ENCODE peak calls at places on chromosomes 7 and 10, in six cellular contexts. V is left ventricle myocardium inferior, Y is HCT116, E is H9, X is suprapubic skin, J is A549. H is an unnamed sample.

GRCh38 chr7:46930336-46930735 is 651.6 kb downstream of the TNS3 start:
- DNase-seq in V (no peak), Y (no peak), E (no peak), X (no peak), J (peak; percentile 54), H (peak; percentile 68)

GRCh38 chr7:112067609-112068540 is 138.3 kb downstream of the DOCK4 start:
- DNase-seq in V (no peak), Y (no peak), E (no peak), X (no peak), J (no peak), H (no peak)

GRCh38 chr10:8913720-8914119 is 859.2 kb downstream of the GATA3 start:
- DNase-seq in V (no peak), Y (no peak), E (no peak), X (no peak), J (no peak), H (no peak)

GRCh38 chr10:38043516-38043915 is 33.0 kb downstream of the ZNF33A start:
- DNase-seq in V (no peak), Y (no peak), E (no peak), X (no peak), J (no peak), H (no peak)

GRCh38 chr10:12872577-12872976 is 128.9 kb downstream of the CCDC3 start:
- DNase-seq in V (no peak), Y (no peak), E (no peak), X (no peak), J (no peak), H (no peak)

GRCh38 chr10:98262571-98262970 is 5.4 kb downstream of the LOXL4 start:
- DNase-seq in V (peak; percentile 59), Y (peak; percentile 42), E (peak; percentile 74), X (no peak), J (no peak), H (no peak)

GRCh38 chr7:43588477-43589132 is 5.7 kb downstream of the STK17A start:
- DNase-seq in V (no peak), Y (no peak), E (no peak), X (no peak), J (no peak), H (no peak)

GRCh38 chr7:2802504-2803341 is 41.4 kb downstream of the GNA12 start:
- DNase-seq in V (peak; percentile 55), Y (no peak), E (no peak), X (no peak), J (peak; percentile 53), H (no peak)

GRCh38 chr10:60258429-60258797 is 131.3 kb downstream of the ANK3 start:
- DNase-seq in V (no peak), Y (no peak), E (no peak), X (no peak), J (no peak), H (no peak)

GRCh38 chr10:686155-686931 is 3.1 kb downstream of the DIP2C start:
- DNase-seq in V (no peak), Y (no peak), E (no peak), X (no peak), J (no peak), H (no peak)

GRCh38 chr7:124754576-124755264 is 10.9 kb downstream of the GPR37 start:
- DNase-seq in V (no peak), Y (no peak), E (no peak), X (no peak), J (no peak), H (no peak)

DNA sequence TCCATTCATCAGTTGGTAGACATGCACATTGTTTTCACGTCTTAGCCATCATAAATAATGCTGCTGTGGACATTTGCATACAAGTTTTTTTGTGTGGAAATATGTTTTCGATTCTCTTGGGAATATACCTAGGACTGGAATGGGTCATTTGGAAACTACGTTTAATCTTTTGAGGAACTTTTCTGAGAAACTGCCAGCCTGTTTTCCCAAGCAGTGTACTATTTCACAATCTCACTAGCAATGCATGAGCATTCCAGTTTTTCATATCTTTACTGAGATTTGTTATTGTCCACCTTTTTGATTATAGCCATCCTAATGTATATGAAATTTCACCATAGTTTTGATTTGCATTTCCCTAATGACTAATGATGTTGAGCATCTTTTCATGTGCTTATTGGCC is 95.7 kb upstream of the JAZF1 start:
- DNase-seq in V (no peak), Y (no peak), E (no peak), X (no peak), J (no peak), H (no peak)
- H3K4me1 ChIP-seq in V (peaks cover 8% of the 10 kb centered on the region), Y (no peaks in the 10 kb centered on the region), E (no peaks in the 10 kb centered on the region), X (no peaks in the 10 kb centered on the region), J (no peaks in the 10 kb centered on the region), H (no peaks in the 10 kb centered on the region)

DNA sequence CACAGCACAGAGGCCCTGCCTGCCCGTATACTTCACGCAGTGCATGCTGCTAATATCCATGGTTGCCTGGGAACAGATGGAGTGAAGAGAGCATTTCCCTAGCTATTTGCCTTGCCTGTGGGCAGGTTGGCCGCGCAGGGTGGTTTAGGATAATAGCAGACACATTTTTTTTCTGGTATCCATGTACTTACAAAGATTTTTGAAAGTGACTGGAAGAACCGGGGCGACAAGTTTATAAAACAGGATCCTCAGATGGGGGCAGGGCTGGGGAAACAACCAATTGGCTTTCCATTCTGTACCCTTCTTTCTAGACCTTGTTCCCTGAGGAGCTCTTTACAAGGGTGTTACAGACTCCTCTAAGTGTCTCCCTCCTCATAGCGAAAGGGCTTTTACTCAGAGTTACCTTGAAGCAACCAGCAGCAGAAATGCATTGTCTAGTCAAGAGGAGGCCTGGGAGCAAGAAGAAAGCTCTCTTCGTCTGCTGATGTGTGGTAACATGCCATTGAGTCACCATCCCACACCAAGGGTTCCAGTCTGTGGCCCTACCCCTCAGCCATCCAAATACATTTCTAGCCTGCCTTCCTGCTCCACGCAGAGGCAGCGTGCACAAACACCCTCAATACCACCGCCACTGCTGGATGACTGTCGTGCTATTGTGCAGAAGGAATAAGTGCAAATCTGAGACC is 31.5 kb downstream of the MTURN start:
- DNase-seq in V (no peak), Y (no peak), E (no peak), X (no peak), J (no peak), H (no peak)
- H3K4me1 ChIP-seq in V (peaks cover 33% of the 10 kb centered on the region), Y (no peaks in the 10 kb centered on the region), E (peaks cover 9% of the 10 kb centered on the region), X (peaks cover 76% of the 10 kb centered on the region), J (peaks cover 26% of the 10 kb centered on the region), H (peaks cover 61% of the 10 kb centered on the region)

DNA sequence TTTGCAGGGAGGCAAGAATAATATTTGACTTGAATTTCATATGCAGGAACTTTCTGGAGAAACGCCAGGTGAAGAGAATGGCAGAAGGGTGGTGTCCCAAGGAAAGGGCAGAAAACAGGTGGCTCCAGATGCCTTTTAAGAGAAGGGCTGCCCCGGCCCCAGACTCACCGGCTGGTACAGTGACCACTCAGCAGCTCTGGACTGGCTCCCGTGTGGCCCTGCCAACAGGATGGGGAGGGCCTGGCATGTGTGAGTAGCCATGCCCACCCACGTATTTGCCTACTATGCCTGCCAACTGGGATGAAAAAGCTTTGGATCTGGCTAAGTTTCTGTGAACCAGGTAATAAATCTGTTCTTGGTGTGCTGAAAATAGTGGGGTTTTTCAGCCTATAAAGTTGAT is 159.5 kb downstream of the PRKAG2 start:
- DNase-seq in V (no peak), Y (no peak), E (no peak), X (no peak), J (no peak), H (no peak)
- H3K4me1 ChIP-seq in V (peaks cover 78% of the 10 kb centered on the region), Y (peaks cover 2% of the 10 kb centered on the region), E (no peaks in the 10 kb centered on the region), X (no peaks in the 10 kb centered on the region), J (peaks cover 31% of the 10 kb centered on the region), H (peaks cover 9% of the 10 kb centered on the region)

DNA sequence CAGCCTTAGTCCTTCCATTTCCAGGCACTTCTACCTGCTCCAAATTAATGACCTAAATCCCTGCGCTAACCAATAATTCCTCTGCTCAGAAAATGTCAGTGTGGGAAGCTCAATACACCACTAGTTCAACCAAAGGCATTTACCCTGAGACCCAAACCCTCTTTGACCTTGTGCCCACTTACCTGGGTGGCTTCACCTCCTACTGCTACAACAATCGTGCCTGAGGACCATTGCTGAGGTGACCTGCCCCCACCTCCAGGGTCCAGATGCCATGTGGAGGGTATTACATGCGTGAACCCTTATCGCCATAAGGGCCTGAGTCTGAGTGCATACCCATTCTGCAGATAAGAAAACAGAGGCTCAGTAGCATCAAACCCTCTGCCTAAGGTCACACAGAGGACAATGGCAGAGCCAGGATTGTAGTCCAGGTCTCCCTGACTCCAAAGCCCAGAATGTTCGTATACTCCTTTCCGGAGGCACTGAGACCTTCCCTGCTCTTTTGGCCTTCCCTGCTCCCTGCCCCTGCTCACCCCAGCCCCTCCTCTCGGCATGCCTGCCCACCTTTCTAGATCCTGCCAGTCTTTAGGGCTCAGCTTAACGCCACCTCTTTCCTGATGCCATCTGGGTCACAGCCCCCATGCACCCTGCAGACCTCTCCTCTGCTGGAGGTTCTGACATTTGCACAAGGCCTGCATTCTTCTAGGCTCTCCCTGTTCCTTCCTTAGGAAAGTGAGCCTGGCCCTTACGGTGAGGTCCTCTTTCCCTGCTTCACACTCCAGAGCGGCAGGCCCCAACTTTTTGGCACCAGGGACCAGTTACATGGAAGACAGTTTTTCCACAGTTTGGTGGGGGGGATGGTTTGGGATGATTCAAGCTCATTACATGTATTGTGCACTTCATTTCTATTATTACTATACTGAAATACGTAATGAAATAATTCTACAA is 94.9 kb downstream of the CHST15 start:
- DNase-seq in V (no peak), Y (no peak), E (no peak), X (no peak), J (no peak), H (no peak)
- H3K4me1 ChIP-seq in V (peaks cover 18% of the 10 kb centered on the region), Y (peaks cover 17% of the 10 kb centered on the region), E (no peaks in the 10 kb centered on the region), X (peaks cover 27% of the 10 kb centered on the region), J (peaks cover 27% of the 10 kb centered on the region), H (peaks cover 20% of the 10 kb centered on the region)

H was measured in SJSA1.